ENCODE peak calls at places on chromosomes 6 and 20, in nine cellular contexts. E is AG10803, I is kidney epithelial cell, G is psoas muscle, P is coronary artery, T is lower lobe of right lung, O is WTC11, X is left ventricle myocardium inferior, S is endothelial cell. B is an unnamed sample.

GRCh38 chr20:17625246-17626051 is 55.6 kb downstream of the DSTN start:
- DNase-seq in I (no peak), P (no peak), S (no peak), E (no peak), O (no peak), X (peak; percentile 14), T (peak; percentile 28), G (peak; percentile 12), B (no peak)

GRCh38 chr6:156718647-156719394 is 58.4 kb upstream of the ARID1B start:
- DNase-seq in X (peak; percentile 24), I (peak; percentile 80), S (no peak), E (peak; percentile 57), O (no peak), P (peak; percentile 88), G (peak; percentile 68), T (no peak), B (no peak)

GRCh38 chr20:19012671-19013070 is 199.1 kb downstream of the SCP2D1 start:
- DNase-seq in I (no peak), S (no peak), T (no peak), X (no peak), O (peak; percentile 20), E (peak; percentile 68), G (no peak), P (peak; percentile 57), B (no peak)

GRCh38 chr6:15073344-15073789 is 172.5 kb upstream of the JARID2 start:
- DNase-seq in P (no peak), G (no peak), T (no peak), S (no peak), I (peak; percentile 25), O (no peak), E (no peak), X (no peak), B (peak; percentile 46)

GRCh38 chr6:71349976-71350615 is 61.5 kb downstream of the OGFRL1 start:
- DNase-seq in G (peak; percentile 15), E (peak; percentile 81), T (no peak), X (no peak), S (no peak), O (no peak), I (no peak), P (no peak), B (no peak)

GRCh38 chr6:139569561-139569960 is 195.1 kb upstream of the CITED2 start:
- DNase-seq in S (no peak), X (no peak), O (no peak), G (no peak), T (no peak), E (no peak), P (no peak), I (no peak), B (no peak)

GRCh38 chr6:91476000-91476399 is 889.1 kb upstream of the MAP3K7 start:
- DNase-seq in G (no peak), E (no peak), X (no peak), P (no peak), S (no peak), I (peak; percentile 77), T (no peak), O (no peak), B (peak; percentile 9)

GRCh38 chr20:208937-209566 is 18.0 kb upstream of the DEFB129 start:
- DNase-seq in I (peak; percentile 14), G (no peak), X (no peak), P (no peak), E (peak; percentile 73), S (peak; percentile 6), T (no peak), O (no peak), B (peak; percentile 40)

GRCh38 chr6:129353067-129353466 is 356.9 kb downstream of the ARHGAP18 start:
- DNase-seq in X (peak; percentile 58), T (no peak), E (no peak), P (no peak), O (no peak), S (peak; percentile 5), I (no peak), G (no peak), B (no peak)

GRCh38 chr6:105780146-105780860 is 305.8 kb upstream of the PRDM1 start:
- DNase-seq in E (peak; percentile 73), X (no peak), O (no peak), T (no peak), G (no peak), P (no peak), S (no peak), I (no peak), B (no peak)

GRCh38 chr6:73515204-73516101 is 5.4 kb downstream of the EEF1A1 start:
- DNase-seq in E (peak; percentile 87), O (peak; percentile 23), X (no peak), I (no peak), P (no peak), G (no peak), T (no peak), S (peak; percentile 39), B (peak; percentile 47)

GRCh38 chr20:32036252-32036651 is 15.8 kb upstream of the HCK start:
- DNase-seq in G (no peak), S (no peak), P (no peak), O (no peak), E (no peak), X (no peak), I (no peak), T (no peak), B (no peak)

GRCh38 chr6:25601797-25602679 is 50.0 kb upstream of the SCGN start:
- DNase-seq in P (no peak), I (peak; percentile 18), G (no peak), X (no peak), T (no peak), O (no peak), E (peak; percentile 67), S (no peak), B (peak; percentile 39)

GRCh38 chr6:137486388-137486787 is 7.8 kb downstream of the OLIG3 start:
- DNase-seq in G (no peak), E (no peak), S (no peak), T (no peak), I (no peak), P (no peak), X (no peak), O (no peak), B (no peak)

GRCh38 chr6:137475103-137475502 is 19.1 kb downstream of the OLIG3 start:
- DNase-seq in X (no peak), I (no peak), O (no peak), S (no peak), G (no peak), P (no peak), T (no peak), E (no peak), B (no peak)

GRCh38 chr6:137480431-137480830 is 13.8 kb downstream of the OLIG3 start:
- DNase-seq in O (no peak), X (no peak), P (no peak), G (no peak), T (no peak), I (no peak), E (no peak), S (no peak), B (no peak)
- TF ChIP-seq CTCF in O (no peak), X (no peak), P (no peak), G (no peak), T (no peak), I (no peak), E (no peak), S (no peak), B (no peak)

GRCh38 chr6:39302669-39303424 is 11.4 kb downstream of the KCNK17 start:
- DNase-seq in E (peak; percentile 52), G (peak; percentile 81), P (no peak), O (peak; percentile 95), T (peak; percentile 90), S (peak; percentile 87), I (no peak), X (peak; percentile 79), B (peak; percentile 93)
- TF ChIP-seq CTCF in E (peak; percentile 84), G (peak; percentile 81), P (peak; percentile 89), O (peak; percentile 59), T (peak; percentile 92), S (peak; percentile 82), I (peak; percentile 88), X (peak; percentile 90), B (peak; percentile 90)

DNA sequence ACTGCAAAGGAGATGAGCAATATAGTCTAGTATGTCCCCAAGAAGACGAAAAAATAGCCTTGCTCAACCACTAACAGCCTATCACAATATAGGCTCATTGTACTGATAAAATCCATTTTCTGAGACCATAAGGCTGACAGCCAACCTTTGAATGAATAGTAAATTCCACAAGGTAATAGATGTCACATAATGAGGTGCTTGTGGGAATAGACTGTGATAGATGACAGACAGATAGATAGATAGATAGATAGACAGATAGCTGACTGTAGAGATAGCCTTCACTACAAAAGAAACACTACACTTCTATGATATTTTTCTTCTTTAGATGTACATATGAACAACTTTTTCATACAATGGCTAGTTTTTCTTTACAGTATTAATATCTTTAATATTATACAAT is 760.3 kb upstream of the NRSN1 start:
- DNase-seq in O (no peak), P (no peak), S (no peak), T (no peak), I (no peak), G (no peak), E (no peak), X (no peak), B (no peak)
- TF ChIP-seq CTCF in O (no peak), P (no peak), S (no peak), T (no peak), I (no peak), G (no peak), E (no peak), X (no peak), B (no peak)

GRCh38 chr20:7031222-7031621 is 263.7 kb downstream of the BMP2 start:
- DNase-seq in G (no peak), E (no peak), T (no peak), P (no peak), S (peak; percentile 14), O (no peak), X (no peak), I (no peak), B (no peak)
- TF ChIP-seq CTCF in G (no peak), E (peak; percentile 30), T (peak; percentile 14), P (no peak), S (peak; percentile 76), O (no peak), X (no peak), I (peak; percentile 28), B (no peak)

DNA sequence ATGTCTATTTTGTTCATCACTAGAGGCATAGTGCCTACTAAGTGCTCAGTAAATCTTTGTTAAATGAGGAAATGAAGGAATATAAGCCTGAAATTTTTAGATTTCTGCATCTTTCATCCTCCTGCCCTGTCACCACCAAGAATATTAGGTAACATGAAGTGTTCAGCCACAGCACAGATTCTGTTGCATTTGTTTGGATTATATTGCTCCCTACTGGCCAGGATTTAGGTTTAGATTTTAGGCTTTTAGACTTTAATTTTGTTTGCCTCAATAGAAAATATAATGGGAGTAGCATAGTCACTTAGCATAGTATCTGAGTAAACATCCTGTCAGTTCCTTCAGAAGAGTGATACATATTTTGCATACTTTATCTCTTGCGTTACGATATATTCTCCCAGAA is 14.2 kb downstream of the FARS2 start:
- DNase-seq in E (no peak), P (no peak), T (no peak), O (no peak), S (no peak), I (no peak), G (no peak), X (no peak), B (no peak)
- TF ChIP-seq CTCF in E (no peak), P (no peak), T (no peak), O (no peak), S (no peak), I (no peak), G (no peak), X (no peak), B (no peak)

B was measured in GM13976.